ENCODE peak calls at places on chromosomes 16 and 17, in seven cellular contexts. A, P, H, V, R, K and W are unnamed samples.

GRCh38 chr16:79534143-79534542 is 66.4 kb downstream of the MAF start:
- DNase-seq in H (no peak), P (no peak), V (no peak), K (no peak), A (no peak), R (no peak), W (no peak)

GRCh38 chr16:58011652-58012051 is 10.4 kb downstream of the USB1 start:
- DNase-seq in H (no peak), R (no peak), P (no peak), K (no peak), V (peak; percentile 1), A (no peak), W (no peak)

GRCh38 chr17:51461578-51462004 is 201.2 kb downstream of the UTP18 start:
- DNase-seq in A (peak; percentile 78), H (no peak), V (no peak), P (peak; percentile 55), R (peak; percentile 81), K (peak; percentile 54), W (peak; percentile 22)

GRCh38 chr17:68491864-68492263 is 20.4 kb upstream of the PRKAR1A start:
- DNase-seq in V (no peak), K (peak; percentile 65), R (no peak), H (no peak), A (no peak), P (no peak), W (peak; percentile 45)

GRCh38 chr16:84543931-84544776 is 39.7 kb upstream of the MEAK7 start:
- DNase-seq in P (no peak), A (no peak), R (no peak), V (no peak), H (no peak), K (no peak), W (peak; percentile 27)

GRCh38 chr17:76872221-76872873 is 4.1 kb downstream of the MGAT5B start:
- DNase-seq in V (no peak), P (no peak), K (no peak), H (no peak), R (peak; percentile 89), A (peak; percentile 81), W (peak; percentile 13)

GRCh38 chr16:47431960-47432359 is 28.9 kb downstream of the ITFG1 start:
- DNase-seq in A (no peak), H (no peak), P (no peak), V (no peak), R (no peak), K (no peak), W (no peak)

GRCh38 chr16:49986351-49987124 is 38.5 kb upstream of the CNEP1R1 start:
- DNase-seq in R (no peak), P (no peak), H (no peak), V (no peak), K (peak; percentile 31), A (peak; percentile 24), W (no peak)

GRCh38 chr17:72432143-72432604 is 311.4 kb downstream of the SOX9 start:
- DNase-seq in R (no peak), H (no peak), P (no peak), A (no peak), V (no peak), K (no peak), W (peak; percentile 75)

GRCh38 chr17:57040571-57040970 is 44.5 kb upstream of the AKAP1 start:
- DNase-seq in R (no peak), V (no peak), P (no peak), H (no peak), K (no peak), A (no peak), W (no peak)

GRCh38 chr17:74805543-74805991 is 29.4 kb upstream of the NAT9 start:
- DNase-seq in P (no peak), K (no peak), A (no peak), V (peak; percentile 78), H (no peak), R (no peak), W (no peak)

GRCh38 chr17:68356520-68356919 is 65.2 kb downstream of the ARSG start:
- DNase-seq in V (no peak), P (no peak), H (peak; percentile 51), R (no peak), K (no peak), A (no peak), W (peak; percentile 37)

GRCh38 chr17:78342438-78343098 is 17.3 kb downstream of the SOCS3 start:
- DNase-seq in A (peak; percentile 65), K (no peak), P (no peak), V (peak; percentile 89), H (no peak), R (peak; percentile 58), W (no peak)

GRCh38 chr17:63039899-63040602 is 74.0 kb downstream of the TANC2 start:
- DNase-seq in V (no peak), A (peak; percentile 37), K (no peak), R (peak; percentile 68), P (no peak), H (no peak), W (no peak)

GRCh38 chr17:72987166-72987565 is 105.3 kb downstream of the SLC39A11 start:
- DNase-seq in H (no peak), K (no peak), P (no peak), V (no peak), A (no peak), R (no peak), W (no peak)

GRCh38 chr17:59329558-59330313 is 1.7 kb upstream of the YPEL2 start:
- DNase-seq in V (peak; percentile 68), P (peak; percentile 77), H (peak; percentile 43), R (peak; percentile 79), K (peak; percentile 65), A (peak; percentile 62), W (peak; percentile 66)

GRCh38 chr17:59332890-59333377 is 1.5 kb downstream of the YPEL2 start:
- DNase-seq in V (peak; percentile 45), P (no peak), R (no peak), K (no peak), A (no peak), H (no peak), W (peak; percentile 35)

GRCh38 chr17:59330314-59330942 is 1.0 kb upstream of the YPEL2 start:
- DNase-seq in K (peak; percentile 70), R (peak; percentile 75), V (peak; percentile 50), A (no peak), P (peak; percentile 24), H (no peak), W (peak; percentile 84)

GRCh38 chr17:59331929-59332889 is 754 bp downstream of the YPEL2 start:
- DNase-seq in H (no peak), V (peak; percentile 78), R (no peak), P (peak; percentile 66), K (peak; percentile 68), A (no peak), W (peak; percentile 51)

DNA sequence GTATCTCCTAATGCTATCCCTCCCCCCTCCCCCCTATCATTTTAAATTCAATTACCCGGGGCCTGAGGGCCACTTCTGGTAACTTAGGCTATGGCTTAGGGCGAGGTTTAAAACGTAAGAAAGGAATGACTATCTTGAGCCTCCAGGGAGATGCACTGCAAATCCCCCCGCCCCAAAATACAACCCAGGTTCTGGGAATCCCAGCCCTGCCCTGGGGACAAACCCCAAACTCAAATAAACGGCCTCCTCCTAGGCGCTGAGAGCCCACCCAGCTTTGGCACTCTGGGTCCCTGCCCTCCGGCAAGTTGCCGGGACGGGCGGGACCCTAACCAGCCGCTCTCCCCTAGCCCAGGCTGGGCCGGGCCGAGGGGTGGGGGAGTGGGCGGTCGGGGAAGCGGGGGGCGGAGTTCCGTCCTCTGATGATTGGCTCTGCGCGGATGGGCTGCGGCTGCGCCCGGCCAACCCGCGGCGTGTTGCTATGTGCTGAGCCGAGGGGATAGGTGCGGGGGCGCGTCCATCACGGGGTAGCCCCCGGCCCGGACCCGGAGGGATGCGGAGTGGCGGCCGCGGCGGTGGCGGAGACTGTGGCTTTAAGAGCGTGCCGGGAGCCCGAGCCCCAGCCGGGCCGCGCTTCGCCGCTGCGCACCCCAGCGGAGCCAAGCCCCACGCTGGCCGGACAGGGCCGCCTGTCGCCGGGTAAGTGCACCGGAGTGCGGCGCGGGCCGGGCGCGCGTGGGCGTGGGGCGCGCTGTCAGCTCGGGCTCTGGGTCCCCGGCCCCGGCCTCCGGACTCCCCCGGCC is at the start of gene YPEL2:
- DNase-seq in V (peak; percentile 98), P (peak; percentile 91), R (peak; percentile 95), A (peak; percentile 82), K (peak; percentile 98), H (peak; percentile 41), W (peak; percentile 97)
- TF ChIP-seq POLR2A in V (peak; percentile 88), P (peak; percentile 29), R (peak; percentile 45), A (peak; percentile 30), K (peak; percentile 90), H (peak; percentile 51), W (peak; percentile 56)

GRCh38 chr16:27214084-27214961 is 11.0 kb downstream of the KDM8 start:
- DNase-seq in P (no peak), A (no peak), K (no peak), R (no peak), V (no peak), H (no peak), W (peak; percentile 67)
- TF ChIP-seq POLR2A in P (no peak), A (no peak), K (no peak), R (no peak), V (no peak), H (no peak), W (no peak)

GRCh38 chr17:35764123-35764991 is 3.7 kb downstream of the C17orf50 start:
- DNase-seq in H (peak; percentile 49), A (peak; percentile 79), R (peak; percentile 96), V (peak; percentile 84), P (peak; percentile 93), K (peak; percentile 94), W (peak; percentile 93)
- TF ChIP-seq POLR2A in H (no peak), A (no peak), R (no peak), V (no peak), P (no peak), K (no peak), W (no peak)

GRCh38 chr17:58314706-58315015 is 13.9 kb downstream of the TSPOAP1 start:
- DNase-seq in A (no peak), P (no peak), R (no peak), V (no peak), K (no peak), H (no peak), W (no peak)

GRCh38 chr17:58313815-58314705 is 14.5 kb downstream of the TSPOAP1 start:
- DNase-seq in P (no peak), H (no peak), K (no peak), R (no peak), V (no peak), A (no peak), W (no peak)

GRCh38 chr17:58316260-58316960 is 12.2 kb downstream of the TSPOAP1 start:
- DNase-seq in R (no peak), H (no peak), A (no peak), P (no peak), K (no peak), V (no peak), W (no peak)

GRCh38 chr17:58315281-58315711 is 13.3 kb downstream of the TSPOAP1 start:
- DNase-seq in H (no peak), A (no peak), P (no peak), R (no peak), K (no peak), V (no peak), W (no peak)

GRCh38 chr17:58315750-58316149 is 12.8 kb downstream of the TSPOAP1 start:
- DNase-seq in H (no peak), R (no peak), K (no peak), P (no peak), A (no peak), V (no peak), W (no peak)
- TF ChIP-seq POLR2A in H (no peak), R (no peak), K (no peak), P (no peak), A (no peak), V (no peak), W (no peak)